ENCODE peak calls at places on chromosome 2, in ten cellular contexts. One of them, this sample, is unnamed. For H3K4me1, the result is how much of the 10 kb centered on the place peaks cover.

GRCh38 chr2:12131975-12132374 is 385.5 kb downstream of the LPIN1 start:
- DNase-seq in Karpas-422: no peak
- DNase-seq in body of pancreas: no peak
- DNase-seq in HCT116: no peak
- DNase-seq in endothelial cell of umbilical vein: no peak
- DNase-seq in tibial nerve: no peak
- DNase-seq in CD8-positive, alpha-beta memory T cell: no peak
- DNase-seq in lower lobe of right lung: no peak
- DNase-seq in astrocyte: peak
- DNase-seq in small intestine: no peak
- DNase-seq in this sample: no peak

GRCh38 chr2:16021611-16022363 is 81.4 kb downstream of the MYCN start:
- DNase-seq in Karpas-422: no peak
- DNase-seq in HCT116: no peak
- DNase-seq in body of pancreas: no peak
- DNase-seq in CD8-positive, alpha-beta memory T cell: no peak
- DNase-seq in lower lobe of right lung: no peak
- DNase-seq in endothelial cell of umbilical vein: no peak
- DNase-seq in tibial nerve: no peak
- DNase-seq in astrocyte: no peak
- DNase-seq in small intestine: no peak
- DNase-seq in this sample: no peak

GRCh38 chr2:165758276-165758675 is 35.8 kb downstream of the GALNT3 start:
- DNase-seq in body of pancreas: no peak
- DNase-seq in lower lobe of right lung: no peak
- DNase-seq in HCT116: no peak
- DNase-seq in small intestine: peak
- DNase-seq in astrocyte: no peak
- DNase-seq in CD8-positive, alpha-beta memory T cell: no peak
- DNase-seq in Karpas-422: no peak
- DNase-seq in tibial nerve: no peak
- DNase-seq in endothelial cell of umbilical vein: peak
- DNase-seq in this sample: no peak

GRCh38 chr2:28952806-28953190 is 28.3 kb upstream of the TOGARAM2 start:
- DNase-seq in body of pancreas: no peak
- DNase-seq in Karpas-422: no peak
- DNase-seq in small intestine: peak
- DNase-seq in CD8-positive, alpha-beta memory T cell: no peak
- DNase-seq in lower lobe of right lung: no peak
- DNase-seq in endothelial cell of umbilical vein: peak
- DNase-seq in HCT116: no peak
- DNase-seq in tibial nerve: no peak
- DNase-seq in astrocyte: no peak
- DNase-seq in this sample: no peak

GRCh38 chr2:65387017-65387416 is 45.4 kb downstream of the SPRED2 start:
- DNase-seq in Karpas-422: no peak
- DNase-seq in body of pancreas: no peak
- DNase-seq in small intestine: no peak
- DNase-seq in astrocyte: no peak
- DNase-seq in lower lobe of right lung: no peak
- DNase-seq in endothelial cell of umbilical vein: no peak
- DNase-seq in tibial nerve: no peak
- DNase-seq in CD8-positive, alpha-beta memory T cell: no peak
- DNase-seq in HCT116: no peak
- DNase-seq in this sample: no peak

GRCh38 chr2:40488101-40488598 is 36.3 kb upstream of the SLC8A1 start:
- DNase-seq in Karpas-422: peak
- DNase-seq in endothelial cell of umbilical vein: peak
- DNase-seq in body of pancreas: no peak
- DNase-seq in lower lobe of right lung: no peak
- DNase-seq in small intestine: peak
- DNase-seq in HCT116: peak
- DNase-seq in CD8-positive, alpha-beta memory T cell: no peak
- DNase-seq in astrocyte: no peak
- DNase-seq in tibial nerve: no peak
- DNase-seq in this sample: no peak

GRCh38 chr2:85078536-85078935 is 54.7 kb upstream of the TCF7L1 start:
- DNase-seq in body of pancreas: no peak
- DNase-seq in astrocyte: no peak
- DNase-seq in endothelial cell of umbilical vein: no peak
- DNase-seq in lower lobe of right lung: no peak
- DNase-seq in Karpas-422: no peak
- DNase-seq in tibial nerve: no peak
- DNase-seq in HCT116: no peak
- DNase-seq in CD8-positive, alpha-beta memory T cell: no peak
- DNase-seq in small intestine: no peak
- DNase-seq in this sample: peak

GRCh38 chr2:44269831-44270230 is 5.4 kb upstream of the SLC3A1 start:
- DNase-seq in small intestine: peak
- DNase-seq in Karpas-422: no peak
- DNase-seq in endothelial cell of umbilical vein: no peak
- DNase-seq in CD8-positive, alpha-beta memory T cell: no peak
- DNase-seq in HCT116: no peak
- DNase-seq in body of pancreas: no peak
- DNase-seq in lower lobe of right lung: no peak
- DNase-seq in astrocyte: no peak
- DNase-seq in tibial nerve: no peak
- DNase-seq in this sample: no peak

GRCh38 chr2:217685255-217685605 is 317.6 kb downstream of the TNS1 start:
- DNase-seq in tibial nerve: peak
- DNase-seq in small intestine: no peak
- DNase-seq in Karpas-422: no peak
- DNase-seq in CD8-positive, alpha-beta memory T cell: no peak
- DNase-seq in endothelial cell of umbilical vein: no peak
- DNase-seq in lower lobe of right lung: peak
- DNase-seq in astrocyte: peak
- DNase-seq in body of pancreas: peak
- DNase-seq in HCT116: peak
- DNase-seq in this sample: no peak

GRCh38 chr2:176626796-176627195 is 357.6 kb downstream of the MTX2 start:
- DNase-seq in CD8-positive, alpha-beta memory T cell: no peak
- DNase-seq in body of pancreas: no peak
- DNase-seq in endothelial cell of umbilical vein: no peak
- DNase-seq in tibial nerve: no peak
- DNase-seq in HCT116: no peak
- DNase-seq in small intestine: no peak
- DNase-seq in Karpas-422: no peak
- DNase-seq in lower lobe of right lung: no peak
- DNase-seq in astrocyte: no peak
- DNase-seq in this sample: no peak

GRCh38 chr2:37842732-37843353 is 82.2 kb upstream of the RMDN2 start:
- DNase-seq in HCT116: no peak
- DNase-seq in small intestine: no peak
- DNase-seq in astrocyte: no peak
- DNase-seq in CD8-positive, alpha-beta memory T cell: no peak
- DNase-seq in tibial nerve: no peak
- DNase-seq in endothelial cell of umbilical vein: no peak
- DNase-seq in lower lobe of right lung: no peak
- DNase-seq in Karpas-422: no peak
- DNase-seq in body of pancreas: no peak
- DNase-seq in this sample: no peak
- H3K27ac ChIP-seq in HCT116: no peak
- H3K27ac ChIP-seq in small intestine: no peak
- H3K27ac ChIP-seq in astrocyte: no peak
- H3K27ac ChIP-seq in CD8-positive, alpha-beta memory T cell: no peak
- H3K27ac ChIP-seq in tibial nerve: no peak
- H3K27ac ChIP-seq in endothelial cell of umbilical vein: no peak
- H3K27ac ChIP-seq in lower lobe of right lung: no peak
- H3K27ac ChIP-seq in Karpas-422: no peak
- H3K27ac ChIP-seq in body of pancreas: no peak
- H3K27ac ChIP-seq in this sample: no peak

DNA sequence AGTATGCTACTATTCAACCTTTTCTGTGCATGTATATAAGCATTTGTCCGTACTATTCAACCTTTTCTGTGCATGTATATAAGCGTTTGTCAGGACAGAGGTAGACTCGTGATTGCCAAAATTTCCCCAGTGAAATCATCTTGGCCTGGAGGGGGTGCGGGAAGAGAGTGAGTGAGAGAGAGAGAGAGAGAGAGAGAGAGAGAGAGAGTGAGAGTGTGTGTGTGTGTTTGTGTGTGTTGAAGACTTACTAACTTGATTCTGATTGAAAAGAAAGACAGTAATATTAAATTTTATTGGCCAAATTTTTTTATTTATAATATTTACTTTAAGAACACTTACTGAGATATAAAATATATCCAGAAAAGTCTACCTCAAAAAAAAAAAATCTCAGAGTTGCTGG is 19.1 kb downstream of the FAM117B start:
- DNase-seq in body of pancreas: no peak
- DNase-seq in CD8-positive, alpha-beta memory T cell: no peak
- DNase-seq in small intestine: no peak
- DNase-seq in astrocyte: no peak
- DNase-seq in Karpas-422: no peak
- DNase-seq in HCT116: no peak
- DNase-seq in lower lobe of right lung: no peak
- DNase-seq in endothelial cell of umbilical vein: no peak
- DNase-seq in tibial nerve: no peak
- DNase-seq in this sample: no peak
- H3K4me1 ChIP-seq in body of pancreas: under half
- H3K4me1 ChIP-seq in CD8-positive, alpha-beta memory T cell: half or more
- H3K4me1 ChIP-seq in small intestine: under half
- H3K4me1 ChIP-seq in astrocyte: under half
- H3K4me1 ChIP-seq in Karpas-422: under half
- H3K4me1 ChIP-seq in HCT116: under half
- H3K4me1 ChIP-seq in lower lobe of right lung: under half
- H3K4me1 ChIP-seq in endothelial cell of umbilical vein: under half
- H3K4me1 ChIP-seq in tibial nerve: under half
- H3K4me1 ChIP-seq in this sample: under half

GRCh38 chr2:35976611-35977010 is 379.0 kb upstream of the CRIM1 start:
- DNase-seq in astrocyte: no peak
- DNase-seq in HCT116: no peak
- DNase-seq in tibial nerve: no peak
- DNase-seq in endothelial cell of umbilical vein: no peak
- DNase-seq in CD8-positive, alpha-beta memory T cell: no peak
- DNase-seq in Karpas-422: no peak
- DNase-seq in lower lobe of right lung: no peak
- DNase-seq in small intestine: no peak
- DNase-seq in body of pancreas: no peak
- DNase-seq in this sample: no peak
- H3K27ac ChIP-seq in astrocyte: no peak
- H3K27ac ChIP-seq in HCT116: no peak
- H3K27ac ChIP-seq in tibial nerve: no peak
- H3K27ac ChIP-seq in endothelial cell of umbilical vein: no peak
- H3K27ac ChIP-seq in CD8-positive, alpha-beta memory T cell: no peak
- H3K27ac ChIP-seq in Karpas-422: no peak
- H3K27ac ChIP-seq in lower lobe of right lung: no peak
- H3K27ac ChIP-seq in small intestine: no peak
- H3K27ac ChIP-seq in body of pancreas: no peak
- H3K27ac ChIP-seq in this sample: no peak

DNA sequence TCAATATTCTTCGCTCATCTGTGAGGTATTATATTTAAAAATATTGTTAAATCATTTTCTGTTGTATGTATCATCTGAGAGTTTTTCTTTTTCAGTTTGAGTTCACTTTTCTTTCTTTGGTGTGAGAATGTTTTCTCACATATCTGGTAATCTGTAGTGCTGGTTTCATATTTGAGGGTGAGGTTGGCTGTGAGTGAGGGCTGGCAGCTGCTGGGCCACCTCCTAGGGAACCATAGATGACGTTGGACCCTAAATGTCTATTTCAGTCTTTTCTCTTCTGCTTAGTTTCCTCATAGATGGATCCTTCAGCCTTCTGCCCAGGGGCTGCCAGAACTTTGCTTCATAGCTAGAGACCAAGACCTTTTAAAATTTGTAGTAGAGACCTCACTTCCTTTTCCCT is 33.5 kb downstream of the MGAT5 start:
- DNase-seq in lower lobe of right lung: no peak
- DNase-seq in HCT116: no peak
- DNase-seq in body of pancreas: no peak
- DNase-seq in tibial nerve: no peak
- DNase-seq in CD8-positive, alpha-beta memory T cell: no peak
- DNase-seq in small intestine: no peak
- DNase-seq in astrocyte: no peak
- DNase-seq in endothelial cell of umbilical vein: no peak
- DNase-seq in Karpas-422: no peak
- DNase-seq in this sample: no peak
- H3K4me1 ChIP-seq in lower lobe of right lung: under half
- H3K4me1 ChIP-seq in HCT116: under half
- H3K4me1 ChIP-seq in body of pancreas: under half
- H3K4me1 ChIP-seq in tibial nerve: under half
- H3K4me1 ChIP-seq in CD8-positive, alpha-beta memory T cell: half or more
- H3K4me1 ChIP-seq in small intestine: under half
- H3K4me1 ChIP-seq in astrocyte: under half
- H3K4me1 ChIP-seq in endothelial cell of umbilical vein: under half
- H3K4me1 ChIP-seq in Karpas-422: half or more
- H3K4me1 ChIP-seq in this sample: under half

GRCh38 chr2:54578668-54579045 is 122.5 kb downstream of the SPTBN1 start:
- DNase-seq in body of pancreas: no peak
- DNase-seq in lower lobe of right lung: no peak
- DNase-seq in HCT116: no peak
- DNase-seq in small intestine: no peak
- DNase-seq in astrocyte: no peak
- DNase-seq in endothelial cell of umbilical vein: no peak
- DNase-seq in Karpas-422: no peak
- DNase-seq in tibial nerve: no peak
- DNase-seq in CD8-positive, alpha-beta memory T cell: no peak
- DNase-seq in this sample: no peak

GRCh38 chr2:54575379-54575888 is 119.3 kb downstream of the SPTBN1 start:
- DNase-seq in endothelial cell of umbilical vein: no peak
- DNase-seq in small intestine: no peak
- DNase-seq in CD8-positive, alpha-beta memory T cell: no peak
- DNase-seq in body of pancreas: peak
- DNase-seq in HCT116: no peak
- DNase-seq in Karpas-422: no peak
- DNase-seq in astrocyte: peak
- DNase-seq in lower lobe of right lung: no peak
- DNase-seq in tibial nerve: no peak
- DNase-seq in this sample: no peak

GRCh38 chr2:54577944-54578667 is 122.0 kb downstream of the SPTBN1 start:
- DNase-seq in endothelial cell of umbilical vein: peak
- DNase-seq in CD8-positive, alpha-beta memory T cell: no peak
- DNase-seq in lower lobe of right lung: no peak
- DNase-seq in astrocyte: no peak
- DNase-seq in body of pancreas: no peak
- DNase-seq in HCT116: no peak
- DNase-seq in tibial nerve: no peak
- DNase-seq in Karpas-422: no peak
- DNase-seq in small intestine: no peak
- DNase-seq in this sample: no peak

GRCh38 chr2:54579061-54579681 is 123.0 kb downstream of the SPTBN1 start:
- DNase-seq in body of pancreas: no peak
- DNase-seq in HCT116: no peak
- DNase-seq in endothelial cell of umbilical vein: no peak
- DNase-seq in CD8-positive, alpha-beta memory T cell: no peak
- DNase-seq in Karpas-422: no peak
- DNase-seq in astrocyte: no peak
- DNase-seq in tibial nerve: no peak
- DNase-seq in small intestine: no peak
- DNase-seq in lower lobe of right lung: no peak
- DNase-seq in this sample: no peak

GRCh38 chr2:54577035-54577434 is 120.9 kb downstream of the SPTBN1 start:
- DNase-seq in endothelial cell of umbilical vein: peak
- DNase-seq in lower lobe of right lung: no peak
- DNase-seq in Karpas-422: no peak
- DNase-seq in CD8-positive, alpha-beta memory T cell: no peak
- DNase-seq in body of pancreas: peak
- DNase-seq in tibial nerve: no peak
- DNase-seq in HCT116: no peak
- DNase-seq in astrocyte: no peak
- DNase-seq in small intestine: peak
- DNase-seq in this sample: no peak
- H3K27ac ChIP-seq in endothelial cell of umbilical vein: no peak
- H3K27ac ChIP-seq in lower lobe of right lung: no peak
- H3K27ac ChIP-seq in Karpas-422: no peak
- H3K27ac ChIP-seq in CD8-positive, alpha-beta memory T cell: no peak
- H3K27ac ChIP-seq in body of pancreas: peak
- H3K27ac ChIP-seq in tibial nerve: no peak
- H3K27ac ChIP-seq in HCT116: no peak
- H3K27ac ChIP-seq in astrocyte: no peak
- H3K27ac ChIP-seq in small intestine: no peak
- H3K27ac ChIP-seq in this sample: peak

GRCh38 chr2:160222546-160223281 is 22.6 kb upstream of the ITGB6 start:
- DNase-seq in endothelial cell of umbilical vein: no peak
- DNase-seq in body of pancreas: no peak
- DNase-seq in HCT116: no peak
- DNase-seq in Karpas-422: no peak
- DNase-seq in lower lobe of right lung: no peak
- DNase-seq in tibial nerve: no peak
- DNase-seq in astrocyte: no peak
- DNase-seq in small intestine: no peak
- DNase-seq in CD8-positive, alpha-beta memory T cell: no peak
- DNase-seq in this sample: no peak
- H3K4me1 ChIP-seq in endothelial cell of umbilical vein: half or more
- H3K4me1 ChIP-seq in body of pancreas: under half
- H3K4me1 ChIP-seq in HCT116: half or more
- H3K4me1 ChIP-seq in Karpas-422: under half
- H3K4me1 ChIP-seq in lower lobe of right lung: under half
- H3K4me1 ChIP-seq in tibial nerve: under half
- H3K4me1 ChIP-seq in astrocyte: half or more
- H3K4me1 ChIP-seq in small intestine: under half
- H3K4me1 ChIP-seq in CD8-positive, alpha-beta memory T cell: under half
- H3K4me1 ChIP-seq in this sample: under half

This sample was measured in esophagus muscularis mucosa.